ENCODE peak calls at places on chromosomes 16 and 17, in ten cellular contexts. One of them, this sample, is unnamed.

GRCh38 chr17:19897901-19898300 is 30.2 kb upstream of the ULK2 start:
- DNase-seq in NB4: no peak
- DNase-seq in sigmoid colon: no peak
- DNase-seq in IMR-90: peak
- DNase-seq in gastrocnemius medialis: no peak
- DNase-seq in prostate gland: no peak
- DNase-seq in spleen: no peak
- DNase-seq in adrenal gland: no peak
- DNase-seq in thyroid gland: no peak
- DNase-seq in uterus: no peak
- DNase-seq in this sample: no peak

GRCh38 chr17:45813051-45813731 is 29.1 kb downstream of the CRHR1 start:
- DNase-seq in thyroid gland: no peak
- DNase-seq in gastrocnemius medialis: no peak
- DNase-seq in uterus: no peak
- DNase-seq in adrenal gland: no peak
- DNase-seq in sigmoid colon: no peak
- DNase-seq in prostate gland: no peak
- DNase-seq in NB4: no peak
- DNase-seq in IMR-90: no peak
- DNase-seq in spleen: no peak
- DNase-seq in this sample: no peak

GRCh38 chr16:66382171-66382965 is 15.9 kb downstream of the CDH5 start:
- DNase-seq in IMR-90: peak
- DNase-seq in uterus: no peak
- DNase-seq in NB4: no peak
- DNase-seq in thyroid gland: no peak
- DNase-seq in adrenal gland: peak
- DNase-seq in prostate gland: no peak
- DNase-seq in spleen: peak
- DNase-seq in gastrocnemius medialis: no peak
- DNase-seq in sigmoid colon: peak
- DNase-seq in this sample: no peak

GRCh38 chr17:27428781-27429505 is 27.3 kb upstream of the KSR1 start:
- DNase-seq in uterus: no peak
- DNase-seq in IMR-90: no peak
- DNase-seq in thyroid gland: no peak
- DNase-seq in adrenal gland: no peak
- DNase-seq in NB4: no peak
- DNase-seq in spleen: no peak
- DNase-seq in gastrocnemius medialis: no peak
- DNase-seq in sigmoid colon: no peak
- DNase-seq in prostate gland: no peak
- DNase-seq in this sample: no peak

GRCh38 chr16:14309001-14309886 is 238.1 kb downstream of the MRTFB start:
- DNase-seq in adrenal gland: no peak
- DNase-seq in IMR-90: peak
- DNase-seq in gastrocnemius medialis: no peak
- DNase-seq in uterus: no peak
- DNase-seq in NB4: peak
- DNase-seq in thyroid gland: no peak
- DNase-seq in sigmoid colon: no peak
- DNase-seq in spleen: peak
- DNase-seq in prostate gland: peak
- DNase-seq in this sample: peak

GRCh38 chr17:50634915-50635719 is 436 bp downstream of the ABCC3 start:
- DNase-seq in thyroid gland: peak
- DNase-seq in gastrocnemius medialis: no peak
- DNase-seq in adrenal gland: no peak
- DNase-seq in prostate gland: no peak
- DNase-seq in IMR-90: no peak
- DNase-seq in NB4: no peak
- DNase-seq in spleen: no peak
- DNase-seq in sigmoid colon: no peak
- DNase-seq in uterus: no peak
- DNase-seq in this sample: no peak

GRCh38 chr17:67245073-67245693 is at the start of gene HELZ:
- DNase-seq in NB4: peak
- DNase-seq in uterus: peak
- DNase-seq in prostate gland: peak
- DNase-seq in adrenal gland: peak
- DNase-seq in sigmoid colon: peak
- DNase-seq in gastrocnemius medialis: peak
- DNase-seq in thyroid gland: peak
- DNase-seq in spleen: peak
- DNase-seq in IMR-90: peak
- DNase-seq in this sample: peak

GRCh38 chr17:40432864-40433528 is 10.3 kb upstream of the IGFBP4 start:
- DNase-seq in thyroid gland: peak
- DNase-seq in sigmoid colon: peak
- DNase-seq in gastrocnemius medialis: no peak
- DNase-seq in adrenal gland: peak
- DNase-seq in NB4: no peak
- DNase-seq in spleen: peak
- DNase-seq in IMR-90: peak
- DNase-seq in prostate gland: no peak
- DNase-seq in uterus: peak
- DNase-seq in this sample: peak

GRCh38 chr16:78303946-78304345 is 204.5 kb downstream of the WWOX start:
- DNase-seq in IMR-90: no peak
- DNase-seq in prostate gland: no peak
- DNase-seq in gastrocnemius medialis: no peak
- DNase-seq in adrenal gland: no peak
- DNase-seq in NB4: no peak
- DNase-seq in thyroid gland: no peak
- DNase-seq in uterus: peak
- DNase-seq in sigmoid colon: no peak
- DNase-seq in spleen: no peak
- DNase-seq in this sample: no peak

GRCh38 chr17:12996357-12996756 is 21.5 kb downstream of the ELAC2 start:
- DNase-seq in sigmoid colon: peak
- DNase-seq in IMR-90: no peak
- DNase-seq in gastrocnemius medialis: no peak
- DNase-seq in uterus: no peak
- DNase-seq in NB4: no peak
- DNase-seq in spleen: no peak
- DNase-seq in thyroid gland: no peak
- DNase-seq in prostate gland: no peak
- DNase-seq in adrenal gland: peak
- DNase-seq in this sample: no peak

GRCh38 chr16:70804153-70804728 is 3.3 kb upstream of the VAC14 start:
- DNase-seq in thyroid gland: no peak
- DNase-seq in adrenal gland: no peak
- DNase-seq in IMR-90: peak
- DNase-seq in NB4: peak
- DNase-seq in uterus: no peak
- DNase-seq in spleen: no peak
- DNase-seq in gastrocnemius medialis: no peak
- DNase-seq in prostate gland: no peak
- DNase-seq in sigmoid colon: no peak
- DNase-seq in this sample: peak

GRCh38 chr16:65754799-65755691 is 611.4 kb upstream of the CDH5 start:
- DNase-seq in uterus: peak
- DNase-seq in spleen: no peak
- DNase-seq in sigmoid colon: peak
- DNase-seq in NB4: no peak
- DNase-seq in adrenal gland: peak
- DNase-seq in gastrocnemius medialis: no peak
- DNase-seq in thyroid gland: no peak
- DNase-seq in IMR-90: peak
- DNase-seq in prostate gland: no peak
- DNase-seq in this sample: no peak

GRCh38 chr17:65163990-65164495 is 26.9 kb downstream of the RGS9 start:
- DNase-seq in adrenal gland: no peak
- DNase-seq in IMR-90: peak
- DNase-seq in sigmoid colon: no peak
- DNase-seq in spleen: peak
- DNase-seq in NB4: peak
- DNase-seq in thyroid gland: no peak
- DNase-seq in prostate gland: no peak
- DNase-seq in gastrocnemius medialis: no peak
- DNase-seq in uterus: no peak
- DNase-seq in this sample: peak

GRCh38 chr17:77392376-77393273 is 251.9 kb downstream of the SEC14L1 start:
- DNase-seq in prostate gland: no peak
- DNase-seq in thyroid gland: peak
- DNase-seq in uterus: no peak
- DNase-seq in NB4: no peak
- DNase-seq in adrenal gland: peak
- DNase-seq in spleen: no peak
- DNase-seq in IMR-90: no peak
- DNase-seq in gastrocnemius medialis: no peak
- DNase-seq in sigmoid colon: no peak
- DNase-seq in this sample: no peak

GRCh38 chr16:28977703-28978641 is 3.4 kb downstream of the SPNS1 start:
- DNase-seq in adrenal gland: no peak
- DNase-seq in IMR-90: no peak
- DNase-seq in spleen: no peak
- DNase-seq in gastrocnemius medialis: no peak
- DNase-seq in prostate gland: no peak
- DNase-seq in thyroid gland: no peak
- DNase-seq in NB4: no peak
- DNase-seq in uterus: no peak
- DNase-seq in sigmoid colon: no peak
- DNase-seq in this sample: no peak

GRCh38 chr16:30875881-30876791 is 17.7 kb downstream of the BCL7C start:
- DNase-seq in gastrocnemius medialis: no peak
- DNase-seq in adrenal gland: no peak
- DNase-seq in NB4: peak
- DNase-seq in spleen: no peak
- DNase-seq in sigmoid colon: no peak
- DNase-seq in IMR-90: peak
- DNase-seq in thyroid gland: no peak
- DNase-seq in uterus: no peak
- DNase-seq in prostate gland: no peak
- DNase-seq in this sample: no peak
- TF ChIP-seq POLR2A in gastrocnemius medialis: no peak
- TF ChIP-seq POLR2A in adrenal gland: no peak
- TF ChIP-seq POLR2A in NB4: no peak
- TF ChIP-seq POLR2A in spleen: no peak
- TF ChIP-seq POLR2A in sigmoid colon: no peak
- TF ChIP-seq POLR2A in IMR-90: no peak
- TF ChIP-seq POLR2A in thyroid gland: no peak
- TF ChIP-seq POLR2A in uterus: no peak
- TF ChIP-seq POLR2A in prostate gland: no peak
- TF ChIP-seq POLR2A in this sample: no peak

DNA sequence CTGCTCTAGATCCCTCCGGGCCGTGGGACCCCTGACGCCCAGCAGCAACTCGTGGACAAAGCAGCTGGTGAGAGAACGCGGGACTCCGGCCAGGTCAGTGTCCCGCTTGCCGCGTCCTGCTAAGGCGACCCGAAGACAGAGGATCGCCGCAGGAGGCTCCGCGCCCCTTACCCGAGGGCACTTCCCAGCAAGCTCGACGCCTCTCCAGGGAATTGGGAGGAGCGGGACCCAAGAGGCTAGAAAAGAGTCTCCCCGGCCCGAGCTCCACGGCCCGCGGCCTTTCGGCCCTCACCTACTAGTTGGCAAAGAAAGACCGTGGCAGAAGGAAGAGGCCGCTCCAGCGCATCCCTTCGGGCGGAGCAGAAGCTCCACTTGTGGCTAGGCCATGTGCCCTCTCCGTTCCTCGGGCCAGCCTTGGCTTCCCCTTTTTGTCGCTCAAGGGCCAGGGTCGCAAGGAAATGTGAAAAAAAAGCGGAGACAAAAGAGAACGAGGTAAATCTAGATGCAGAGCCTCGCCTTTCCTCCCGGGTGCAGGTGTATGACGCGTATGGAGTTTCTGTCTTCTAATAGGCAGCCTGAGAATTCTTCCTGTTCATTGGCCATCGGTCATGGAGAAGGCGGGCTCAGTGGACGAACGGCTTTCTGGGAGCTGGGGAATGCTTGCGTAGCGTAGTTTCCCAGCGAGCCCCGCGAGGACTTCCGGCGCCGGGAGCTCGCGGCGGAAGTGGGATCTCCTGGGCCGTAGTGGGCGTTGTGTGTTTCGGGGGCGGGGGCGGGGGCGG is at the start of gene ZNF213:
- DNase-seq in uterus: peak
- DNase-seq in gastrocnemius medialis: peak
- DNase-seq in thyroid gland: peak
- DNase-seq in prostate gland: peak
- DNase-seq in sigmoid colon: peak
- DNase-seq in adrenal gland: peak
- DNase-seq in spleen: peak
- DNase-seq in IMR-90: peak
- DNase-seq in NB4: peak
- DNase-seq in this sample: peak
- TF ChIP-seq POLR2A in uterus: peak
- TF ChIP-seq POLR2A in gastrocnemius medialis: peak
- TF ChIP-seq POLR2A in thyroid gland: peak
- TF ChIP-seq POLR2A in prostate gland: peak
- TF ChIP-seq POLR2A in sigmoid colon: peak
- TF ChIP-seq POLR2A in adrenal gland: peak
- TF ChIP-seq POLR2A in spleen: peak
- TF ChIP-seq POLR2A in IMR-90: peak
- TF ChIP-seq POLR2A in NB4: peak
- TF ChIP-seq POLR2A in this sample: peak

DNA sequence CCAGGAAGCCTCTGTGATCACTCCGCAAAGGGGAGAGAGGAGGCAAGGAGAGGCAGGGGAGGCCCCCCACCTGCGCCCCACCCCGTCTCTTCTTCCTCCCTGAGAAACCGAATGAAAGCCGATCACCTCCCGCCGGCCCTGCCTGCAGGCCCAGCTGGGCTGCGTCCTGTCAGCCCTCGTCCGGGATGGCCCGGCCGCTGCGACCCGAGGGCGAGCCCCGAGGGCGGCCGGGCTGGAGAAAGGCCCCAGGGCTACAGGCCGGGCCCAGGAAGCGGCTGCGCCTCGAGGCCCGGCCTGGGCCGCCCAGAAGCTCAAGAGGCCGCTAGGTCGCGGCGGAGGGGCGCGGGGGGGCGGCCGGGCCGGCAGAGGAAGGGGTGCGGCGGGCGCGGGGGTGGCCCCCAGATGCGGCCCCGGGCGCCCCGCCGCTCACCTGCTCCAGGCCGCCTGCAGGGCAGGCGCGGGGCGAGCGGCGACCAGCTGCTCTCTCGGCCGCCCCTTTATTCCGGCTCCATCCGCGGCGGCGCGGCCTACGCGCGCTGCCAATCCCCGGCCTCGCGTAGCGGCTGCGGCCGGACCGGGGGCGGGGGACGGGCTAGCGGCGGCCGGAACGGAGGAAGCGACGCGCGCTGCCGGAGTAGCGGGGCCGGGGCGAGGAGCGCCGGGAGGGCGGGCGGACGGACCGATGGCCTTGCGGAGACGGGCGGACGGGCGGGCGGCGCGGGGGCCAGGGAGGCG is at the start of gene ZNF319:
- DNase-seq in thyroid gland: no peak
- DNase-seq in NB4: no peak
- DNase-seq in uterus: no peak
- DNase-seq in adrenal gland: no peak
- DNase-seq in sigmoid colon: no peak
- DNase-seq in gastrocnemius medialis: no peak
- DNase-seq in IMR-90: no peak
- DNase-seq in prostate gland: no peak
- DNase-seq in spleen: peak
- DNase-seq in this sample: no peak
- TF ChIP-seq POLR2A in thyroid gland: no peak
- TF ChIP-seq POLR2A in NB4: no peak
- TF ChIP-seq POLR2A in uterus: peak
- TF ChIP-seq POLR2A in adrenal gland: peak
- TF ChIP-seq POLR2A in sigmoid colon: no peak
- TF ChIP-seq POLR2A in gastrocnemius medialis: no peak
- TF ChIP-seq POLR2A in IMR-90: no peak
- TF ChIP-seq POLR2A in prostate gland: no peak
- TF ChIP-seq POLR2A in spleen: no peak
- TF ChIP-seq POLR2A in this sample: no peak

GRCh38 chr16:30896203-30896889 is at the start of gene CTF1:
- DNase-seq in prostate gland: peak
- DNase-seq in gastrocnemius medialis: peak
- DNase-seq in spleen: peak
- DNase-seq in thyroid gland: peak
- DNase-seq in sigmoid colon: peak
- DNase-seq in NB4: no peak
- DNase-seq in uterus: peak
- DNase-seq in adrenal gland: peak
- DNase-seq in IMR-90: peak
- DNase-seq in this sample: no peak
- TF ChIP-seq POLR2A in prostate gland: peak
- TF ChIP-seq POLR2A in gastrocnemius medialis: peak
- TF ChIP-seq POLR2A in spleen: no peak
- TF ChIP-seq POLR2A in thyroid gland: no peak
- TF ChIP-seq POLR2A in sigmoid colon: peak
- TF ChIP-seq POLR2A in NB4: no peak
- TF ChIP-seq POLR2A in uterus: peak
- TF ChIP-seq POLR2A in adrenal gland: peak
- TF ChIP-seq POLR2A in IMR-90: peak
- TF ChIP-seq POLR2A in this sample: no peak

This sample was measured in erythroblast.